ENCODE peak calls at places on chromosomes 5 and 9, in ten cellular contexts. Y is fibroblast of pulmonary artery; X is activated CD8-positive, alpha-beta T cell treated with anti-CD3 and anti-CD28 coated beads, Interleukin-2, amount 10 ng/mL, durations not matched to agents 7 days and 5 days; E is mesenchymal stem cell; D is ovary; Q is RPMI7951; A is kidney glomerular epithelial cell; Z is LNCaP clone FGC; I is iPS-NIHi11; V is left cardiac atrium. U is an unnamed sample.

GRCh38 chr5:92780057-92780456 is 801.0 kb downstream of the NR2F1-AS1 start:
- DNase-seq in Y (no peak), X (no peak), E (no peak), D (no peak), Q (no peak), A (no peak), Z (no peak), I (no peak), V (no peak), U (no peak)

GRCh38 chr9:69044226-69045219 is 9.0 kb downstream of the FXN start:
- DNase-seq in Y (peak), X (peak), E (peak), D (no peak), Q (peak), A (peak), Z (no peak), I (peak), V (no peak), U (no peak)

GRCh38 chr9:130058887-130059286 is 5.2 kb downstream of the GPR107 start:
- DNase-seq in Y (no peak), X (no peak), E (no peak), D (no peak), Q (no peak), A (no peak), Z (no peak), I (no peak), V (no peak), U (no peak)

GRCh38 chr5:42751044-42751443 is 5.6 kb upstream of the CCDC152 start:
- DNase-seq in Y (no peak), X (no peak), E (no peak), D (no peak), Q (no peak), A (no peak), Z (peak), I (no peak), V (no peak), U (no peak)

GRCh38 chr5:55146543-55147151 is 13.3 kb upstream of the GPX8 start:
- DNase-seq in Y (peak), X (peak), E (peak), D (peak), Q (peak), A (peak), Z (peak), I (peak), V (peak), U (peak)

GRCh38 chr5:154309805-154310204 is 119.3 kb downstream of the GALNT10 start:
- DNase-seq in Y (peak), X (no peak), E (no peak), D (no peak), Q (peak), A (peak), Z (no peak), I (no peak), V (no peak), U (no peak)

GRCh38 chr9:134693011-134693410 is 51.4 kb downstream of the COL5A1 start:
- DNase-seq in Y (no peak), X (peak), E (no peak), D (no peak), Q (no peak), A (no peak), Z (no peak), I (no peak), V (no peak), U (no peak)

GRCh38 chr9:119289740-119290139 is 79.5 kb downstream of the BRINP1 start:
- DNase-seq in Y (peak), X (peak), E (peak), D (no peak), Q (peak), A (peak), Z (peak), I (peak), V (peak), U (no peak)

GRCh38 chr9:88530051-88530450 is 4.9 kb upstream of the NXNL2 start:
- DNase-seq in Y (peak), X (no peak), E (peak), D (peak), Q (peak), A (peak), Z (no peak), I (no peak), V (no peak), U (no peak)

GRCh38 chr9:95284152-95284551 is 33.4 kb downstream of the FANCC start:
- DNase-seq in Y (no peak), X (no peak), E (peak), D (no peak), Q (no peak), A (no peak), Z (peak), I (no peak), V (no peak), U (no peak)

GRCh38 chr9:133609311-133610098 is at the start of gene FAM163B:
- DNase-seq in Y (peak), X (peak), E (peak), D (peak), Q (peak), A (no peak), Z (no peak), I (peak), V (peak), U (no peak)

GRCh38 chr5:88787856-88788255 is 95.1 kb downstream of the MEF2C start:
- DNase-seq in Y (peak), X (no peak), E (no peak), D (no peak), Q (no peak), A (no peak), Z (no peak), I (no peak), V (no peak), U (peak)

GRCh38 chr5:72210913-72211670 is 103.8 kb downstream of the MAP1B start:
- DNase-seq in Y (peak), X (no peak), E (peak), D (peak), Q (peak), A (peak), Z (no peak), I (no peak), V (peak), U (no peak)

GRCh38 chr9:124440786-124441185 is 9.5 kb upstream of the ADGRD2 start:
- DNase-seq in Y (no peak), X (no peak), E (no peak), D (no peak), Q (no peak), A (no peak), Z (no peak), I (no peak), V (no peak), U (no peak)

GRCh38 chr9:38263534-38263933 is 129.0 kb upstream of the ALDH1B1 start:
- DNase-seq in Y (peak), X (no peak), E (peak), D (no peak), Q (peak), A (no peak), Z (peak), I (no peak), V (no peak), U (no peak)

GRCh38 chr5:111984044-111984443 is 227.1 kb upstream of the NREP start:
- DNase-seq in Y (peak), X (no peak), E (peak), D (no peak), Q (peak), A (peak), Z (no peak), I (peak), V (no peak), U (peak)

GRCh38 chr5:77843570-77844407 is 67.7 kb upstream of the TBCA start:
- DNase-seq in Y (no peak), X (no peak), E (no peak), D (peak), Q (no peak), A (no peak), Z (no peak), I (peak), V (no peak), U (no peak)

GRCh38 chr5:151471276-151471675 is 23.9 kb downstream of the SLC36A1 start:
- DNase-seq in Y (no peak), X (no peak), E (no peak), D (no peak), Q (no peak), A (no peak), Z (no peak), I (no peak), V (no peak), U (no peak)

GRCh38 chr5:13632676-13633075 is 311.8 kb downstream of the DNAH5 start:
- DNase-seq in Y (no peak), X (no peak), E (peak), D (no peak), Q (peak), A (no peak), Z (no peak), I (no peak), V (no peak), U (no peak)

GRCh38 chr9:137138058-137138697 is 776 bp upstream of the GRIN1 start:
- DNase-seq in Y (no peak), X (no peak), E (no peak), D (no peak), Q (no peak), A (no peak), Z (no peak), I (peak), V (no peak), U (no peak)

U was measured in keratinocyte.